ENCODE peak calls at places on chromosomes 7 and 10, in nine cellular contexts. X is T-helper 17 cell, B is endodermal cell, W is activated T-cell treated with anti-CD3 and anti-CD28 coated beads for 1 hour, F is NCI-H187, I is ovary, J is fibroblast of pulmonary artery, L is neural crest cell, K is mesenchymal stem cell. D is an unnamed sample.

GRCh38 chr10:5584895-5585516 is 60.2 kb downstream of the CALML3 start:
- DNase-seq in L (no peak), J (peak; percentile 47), W (no peak), I (no peak), B (no peak), K (peak; percentile 81), X (no peak), F (no peak), D (no peak)

GRCh38 chr7:37354661-37355131 is 94.0 kb downstream of the ELMO1 start:
- DNase-seq in B (no peak), K (peak; percentile 65), I (no peak), L (no peak), W (peak; percentile 27), X (no peak), J (peak; percentile 73), F (no peak), D (no peak)

GRCh38 chr7:6579446-6579845 is 2.2 kb downstream of the ZDHHC4 start:
- DNase-seq in B (peak; percentile 69), W (no peak), J (peak; percentile 21), X (no peak), F (no peak), K (peak; percentile 26), L (no peak), I (no peak), D (no peak)

GRCh38 chr7:155224116-155224811 is 73.4 kb upstream of the INSIG1 start:
- DNase-seq in L (no peak), B (no peak), J (no peak), W (no peak), X (no peak), K (no peak), F (peak; percentile 39), I (no peak), D (no peak)

GRCh38 chr10:28947209-28947608 is 269.9 kb downstream of the BAMBI start:
- DNase-seq in X (no peak), B (no peak), W (no peak), F (no peak), K (no peak), J (peak; percentile 75), I (no peak), L (no peak), D (no peak)

GRCh38 chr7:37007319-37007718 is 283.0 kb upstream of the AOAH start:
- DNase-seq in W (no peak), I (no peak), L (no peak), X (no peak), K (no peak), J (no peak), F (no peak), B (no peak), D (no peak)

GRCh38 chr10:77498210-77498609 is 139.4 kb downstream of the KCNMA1 start:
- DNase-seq in F (no peak), X (no peak), L (no peak), W (no peak), K (no peak), I (no peak), B (no peak), J (no peak), D (no peak)

GRCh38 chr7:55092186-55092976 is 73.6 kb downstream of the EGFR start:
- DNase-seq in I (no peak), F (peak; percentile 50), L (no peak), B (no peak), W (no peak), K (no peak), J (no peak), X (no peak), D (peak; percentile 62)

GRCh38 chr7:113159746-113160339 is 41.5 kb upstream of the SMIM30 start:
- DNase-seq in J (peak; percentile 53), I (no peak), X (no peak), F (peak; percentile 73), W (no peak), K (peak; percentile 1), L (peak; percentile 6), B (peak; percentile 79), D (no peak)

GRCh38 chr7:149317986-149318672 is 56.1 kb downstream of the ZNF783 start:
- DNase-seq in J (no peak), I (no peak), K (no peak), B (peak; percentile 78), L (no peak), X (no peak), W (no peak), F (no peak), D (no peak)

D was measured in NCI-H2107.